ENCODE peak calls at places on chromosome 12, in six cellular contexts. R is prostate gland; U is GM13976; Y is CD8-positive, alpha-beta memory T cell; C is bronchial epithelial cell; Q is GM03348. J is an unnamed sample.

GRCh38 chr12:10082057-10082874 is 16.5 kb downstream of the CLEC1A start:
- DNase-seq in R (no peak), U (no peak), Y (no peak), C (no peak), Q (no peak), J (no peak)

GRCh38 chr12:55715833-55716581 is at the start of gene BLOC1S1:
- DNase-seq in R (peak; percentile 89), U (peak; percentile 96), Y (peak; percentile 96), C (peak; percentile 68), Q (peak; percentile 94), J (peak; percentile 95)

GRCh38 chr12:92424338-92424737 is 278.5 kb upstream of the PLEKHG7 start:
- DNase-seq in R (no peak), U (no peak), Y (no peak), C (peak; percentile 32), Q (peak; percentile 12), J (no peak)

GRCh38 chr12:126337556-126337955 is 1272.3 kb downstream of the AACS start:
- DNase-seq in R (no peak), U (no peak), Y (no peak), C (no peak), Q (no peak), J (no peak)

GRCh38 chr12:48995061-48995879 is 3.9 kb downstream of the DDN start:
- DNase-seq in R (peak; percentile 77), U (peak; percentile 88), Y (peak; percentile 68), C (peak; percentile 59), Q (peak; percentile 96), J (peak; percentile 89)

GRCh38 chr12:91226-91625 is 24.7 kb downstream of the IQSEC3 start:
- DNase-seq in R (no peak), U (no peak), Y (no peak), C (no peak), Q (no peak), J (no peak)

GRCh38 chr12:105522166-105522825 is 191.8 kb downstream of the C12orf75 start:
- DNase-seq in R (no peak), U (no peak), Y (no peak), C (peak; percentile 55), Q (peak; percentile 77), J (no peak)

GRCh38 chr12:93164103-93164880 is 213.4 kb upstream of the NUDT4 start:
- DNase-seq in R (peak; percentile 48), U (no peak), Y (no peak), C (no peak), Q (no peak), J (no peak)

GRCh38 chr12:87238466-87238865 is 790.7 kb downstream of the C12orf50 start:
- DNase-seq in R (no peak), U (no peak), Y (no peak), C (no peak), Q (no peak), J (no peak)

GRCh38 chr12:121404734-121405133 is 4.8 kb downstream of the RNF34 start:
- DNase-seq in R (no peak), U (no peak), Y (no peak), C (no peak), Q (no peak), J (no peak)

GRCh38 chr12:131116437-131117117 is 162.9 kb downstream of the ADGRD1 start:
- DNase-seq in R (no peak), U (no peak), Y (peak; percentile 24), C (no peak), Q (peak; percentile 80), J (no peak)

GRCh38 chr12:120654656-120655055 is 14.2 kb downstream of the CABP1 start:
- DNase-seq in R (no peak), U (no peak), Y (no peak), C (no peak), Q (no peak), J (no peak)

GRCh38 chr12:1504304-1505150 is 89.9 kb downstream of the FBXL14 start:
- DNase-seq in R (no peak), U (no peak), Y (no peak), C (no peak), Q (no peak), J (no peak)

GRCh38 chr12:103901518-103902173 is 28.6 kb upstream of the HSP90B1 start:
- DNase-seq in R (no peak), U (no peak), Y (peak; percentile 73), C (no peak), Q (no peak), J (no peak)

GRCh38 chr12:72346331-72346944 is 74.3 kb downstream of the TRHDE start:
- DNase-seq in R (peak; percentile 55), U (no peak), Y (peak; percentile 37), C (peak; percentile 67), Q (peak; percentile 19), J (peak; percentile 21)

GRCh38 chr12:53345486-53346195 is 9.5 kb upstream of the SP7 start:
- DNase-seq in R (no peak), U (no peak), Y (no peak), C (no peak), Q (peak; percentile 85), J (peak; percentile 3)

GRCh38 chr12:53543539-53543938 is 36.3 kb upstream of the NPFF start:
- DNase-seq in R (peak; percentile 71), U (peak; percentile 78), Y (peak; percentile 53), C (peak; percentile 64), Q (peak; percentile 84), J (peak; percentile 75)

GRCh38 chr12:51326762-51327439 is 2.9 kb upstream of the BIN2 start:
- DNase-seq in R (no peak), U (peak; percentile 70), Y (no peak), C (peak; percentile 50), Q (peak; percentile 79), J (peak; percentile 73)

GRCh38 chr12:67827820-67828383 is 161.3 kb upstream of the IFNG-AS1 start:
- DNase-seq in R (no peak), U (peak; percentile 40), Y (no peak), C (peak; percentile 99), Q (peak; percentile 88), J (peak; percentile 28)

GRCh38 chr12:26003065-26003464 is 44.6 kb downstream of the RASSF8 start:
- DNase-seq in R (no peak), U (no peak), Y (no peak), C (no peak), Q (no peak), J (no peak)

GRCh38 chr12:916240-916639 is 33.3 kb downstream of the RAD52 start:
- DNase-seq in R (no peak), U (no peak), Y (no peak), C (no peak), Q (no peak), J (no peak)

GRCh38 chr12:57720606-57721595 is 17.6 kb downstream of the AGAP2 start:
- DNase-seq in R (no peak), U (peak; percentile 27), Y (no peak), C (no peak), Q (no peak), J (peak; percentile 6)

GRCh38 chr12:75735853-75736252 is 224.4 kb upstream of the KRR1 start:
- DNase-seq in R (no peak), U (no peak), Y (no peak), C (no peak), Q (no peak), J (no peak)

GRCh38 chr12:2372178-2372577 is 319.4 kb downstream of the CACNA1C start:
- DNase-seq in R (no peak), U (no peak), Y (no peak), C (no peak), Q (no peak), J (no peak)

GRCh38 chr12:98903875-98904274 is 258.8 kb downstream of the APAF1 start:
- DNase-seq in R (no peak), U (no peak), Y (no peak), C (no peak), Q (no peak), J (no peak)

GRCh38 chr12:49541911-49542505 is 3.2 kb downstream of the KCNH3 start:
- DNase-seq in R (no peak), U (no peak), Y (no peak), C (no peak), Q (no peak), J (no peak)

GRCh38 chr12:24095245-24095644 is 145.8 kb upstream of the SOX5 start:
- DNase-seq in R (no peak), U (no peak), Y (no peak), C (no peak), Q (no peak), J (no peak)

GRCh38 chr12:20852649-20853048 is 42.1 kb downstream of the SLCO1B3 start:
- DNase-seq in R (no peak), U (no peak), Y (no peak), C (no peak), Q (no peak), J (no peak)

GRCh38 chr12:107992870-107993451 is 136.1 kb upstream of the WSCD2 start:
- DNase-seq in R (no peak), U (peak; percentile 9), Y (no peak), C (peak; percentile 62), Q (peak; percentile 27), J (peak; percentile 20)

GRCh38 chr12:913919-914718 is 35.4 kb downstream of the RAD52 start:
- DNase-seq in R (no peak), U (no peak), Y (no peak), C (peak; percentile 96), Q (peak; percentile 40), J (no peak)

J was measured in GM20000.